ENCODE peak calls at places on chromosomes 12 and 14, in six cellular contexts. One of them, this sample, is unnamed.

GRCh38 chr14:26966942-26967341 is 369.1 kb upstream of the NOVA1 start:
- DNase-seq in ovary: no peak
- DNase-seq in GM23338: peak; percentile 23
- DNase-seq in pancreas: no peak
- DNase-seq in esophagus muscularis mucosa: no peak
- DNase-seq in tibial artery: no peak
- DNase-seq in this sample: peak; percentile 8

GRCh38 chr12:47277972-47278448 is 198.3 kb upstream of the AMIGO2 start:
- DNase-seq in ovary: no peak
- DNase-seq in GM23338: no peak
- DNase-seq in pancreas: no peak
- DNase-seq in esophagus muscularis mucosa: no peak
- DNase-seq in tibial artery: no peak
- DNase-seq in this sample: no peak

GRCh38 chr12:66131067-66131688 is 628 bp upstream of the LLPH start:
- DNase-seq in ovary: no peak
- DNase-seq in GM23338: no peak
- DNase-seq in pancreas: no peak
- DNase-seq in esophagus muscularis mucosa: no peak
- DNase-seq in tibial artery: no peak
- DNase-seq in this sample: no peak

GRCh38 chr12:31317471-31318397 is 8.2 kb downstream of the SINHCAF start:
- DNase-seq in ovary: no peak
- DNase-seq in GM23338: no peak
- DNase-seq in pancreas: no peak
- DNase-seq in esophagus muscularis mucosa: no peak
- DNase-seq in tibial artery: no peak
- DNase-seq in this sample: no peak

GRCh38 chr14:74190910-74191575 is 48.2 kb upstream of the VSX2 start:
- DNase-seq in ovary: no peak
- DNase-seq in GM23338: no peak
- DNase-seq in pancreas: no peak
- DNase-seq in esophagus muscularis mucosa: no peak
- DNase-seq in tibial artery: no peak
- DNase-seq in this sample: no peak

GRCh38 chr12:8065991-8066594 is at the start of gene C3AR1:
- DNase-seq in ovary: no peak
- DNase-seq in GM23338: no peak
- DNase-seq in pancreas: no peak
- DNase-seq in esophagus muscularis mucosa: no peak
- DNase-seq in tibial artery: no peak
- DNase-seq in this sample: no peak

GRCh38 chr12:132054983-132055382 is 89.1 kb downstream of the DDX51 start:
- DNase-seq in ovary: no peak
- DNase-seq in GM23338: no peak
- DNase-seq in pancreas: no peak
- DNase-seq in esophagus muscularis mucosa: no peak
- DNase-seq in tibial artery: no peak
- DNase-seq in this sample: no peak

GRCh38 chr14:105927661-105928060 is 401.3 kb downstream of the TMEM121 start:
- DNase-seq in ovary: no peak
- DNase-seq in GM23338: no peak
- DNase-seq in pancreas: no peak
- DNase-seq in esophagus muscularis mucosa: no peak
- DNase-seq in tibial artery: no peak
- DNase-seq in this sample: no peak

GRCh38 chr12:65525501-65526141 is 247.1 kb downstream of the MSRB3 start:
- DNase-seq in ovary: no peak
- DNase-seq in GM23338: no peak
- DNase-seq in pancreas: no peak
- DNase-seq in esophagus muscularis mucosa: no peak
- DNase-seq in tibial artery: no peak
- DNase-seq in this sample: no peak

GRCh38 chr12:117100251-117100650 is 1.0 kb upstream of the TESC start:
- DNase-seq in ovary: no peak
- DNase-seq in GM23338: peak; percentile 69
- DNase-seq in pancreas: no peak
- DNase-seq in esophagus muscularis mucosa: no peak
- DNase-seq in tibial artery: no peak
- DNase-seq in this sample: peak; percentile 79

GRCh38 chr14:46973295-46973694 is 321.7 kb upstream of the RPL10L start:
- DNase-seq in ovary: no peak
- DNase-seq in GM23338: no peak
- DNase-seq in pancreas: no peak
- DNase-seq in esophagus muscularis mucosa: no peak
- DNase-seq in tibial artery: no peak
- DNase-seq in this sample: no peak

GRCh38 chr14:81400202-81400678 is at the start of gene STON2:
- DNase-seq in ovary: no peak
- DNase-seq in GM23338: no peak
- DNase-seq in pancreas: no peak
- DNase-seq in esophagus muscularis mucosa: peak; percentile 91
- DNase-seq in tibial artery: no peak
- DNase-seq in this sample: no peak

GRCh38 chr14:103398427-103399195 is 13.4 kb downstream of the MARK3 start:
- DNase-seq in ovary: no peak
- DNase-seq in GM23338: no peak
- DNase-seq in pancreas: no peak
- DNase-seq in esophagus muscularis mucosa: no peak
- DNase-seq in tibial artery: no peak
- DNase-seq in this sample: no peak

GRCh38 chr12:7079826-7080125 is 12.5 kb downstream of the C1R start:
- DNase-seq in ovary: no peak
- DNase-seq in GM23338: no peak
- DNase-seq in pancreas: no peak
- DNase-seq in esophagus muscularis mucosa: no peak
- DNase-seq in tibial artery: no peak
- DNase-seq in this sample: no peak

GRCh38 chr12:123571343-123571813 is 13.0 kb upstream of the TMED2 start:
- DNase-seq in ovary: peak; percentile 16
- DNase-seq in GM23338: peak; percentile 77
- DNase-seq in pancreas: no peak
- DNase-seq in esophagus muscularis mucosa: no peak
- DNase-seq in tibial artery: peak; percentile 75
- DNase-seq in this sample: peak; percentile 40

GRCh38 chr14:100608586-100609330 is 21.5 kb upstream of the BEGAIN start:
- DNase-seq in ovary: no peak
- DNase-seq in GM23338: no peak
- DNase-seq in pancreas: no peak
- DNase-seq in esophagus muscularis mucosa: no peak
- DNase-seq in tibial artery: peak; percentile 56
- DNase-seq in this sample: no peak

GRCh38 chr14:95875831-95876768 is 532 bp upstream of the TUNAR start:
- DNase-seq in ovary: no peak
- DNase-seq in GM23338: peak; percentile 82
- DNase-seq in pancreas: no peak
- DNase-seq in esophagus muscularis mucosa: no peak
- DNase-seq in tibial artery: no peak
- DNase-seq in this sample: peak; percentile 97

GRCh38 chr12:13283867-13284266 is 87.3 kb downstream of the EMP1 start:
- DNase-seq in ovary: no peak
- DNase-seq in GM23338: no peak
- DNase-seq in pancreas: no peak
- DNase-seq in esophagus muscularis mucosa: no peak
- DNase-seq in tibial artery: no peak
- DNase-seq in this sample: no peak

GRCh38 chr12:13289644-13290285 is 93.2 kb downstream of the EMP1 start:
- DNase-seq in ovary: no peak
- DNase-seq in GM23338: no peak
- DNase-seq in pancreas: no peak
- DNase-seq in esophagus muscularis mucosa: no peak
- DNase-seq in tibial artery: no peak
- DNase-seq in this sample: no peak

GRCh38 chr12:13293086-13293485 is 96.6 kb downstream of the EMP1 start:
- DNase-seq in ovary: no peak
- DNase-seq in GM23338: no peak
- DNase-seq in pancreas: no peak
- DNase-seq in esophagus muscularis mucosa: no peak
- DNase-seq in tibial artery: no peak
- DNase-seq in this sample: no peak

GRCh38 chr12:13288501-13288900 is 92.0 kb downstream of the EMP1 start:
- DNase-seq in ovary: no peak
- DNase-seq in GM23338: no peak
- DNase-seq in pancreas: no peak
- DNase-seq in esophagus muscularis mucosa: no peak
- DNase-seq in tibial artery: no peak
- DNase-seq in this sample: no peak

GRCh38 chr12:13288937-13289643 is 92.6 kb downstream of the EMP1 start:
- DNase-seq in ovary: no peak
- DNase-seq in GM23338: no peak
- DNase-seq in pancreas: no peak
- DNase-seq in esophagus muscularis mucosa: no peak
- DNase-seq in tibial artery: no peak
- DNase-seq in this sample: no peak
- H3K4me3 ChIP-seq in ovary: no peak overlapping the region
- H3K4me3 ChIP-seq in GM23338: no peak overlapping the region
- H3K4me3 ChIP-seq in pancreas: no peak overlapping the region
- H3K4me3 ChIP-seq in esophagus muscularis mucosa: no peak overlapping the region
- H3K4me3 ChIP-seq in tibial artery: no peak overlapping the region
- H3K4me3 ChIP-seq in this sample: no peak overlapping the region

GRCh38 chr14:21680072-21680471 is 6.5 kb upstream of the OR4E1 start:
- DNase-seq in ovary: no peak
- DNase-seq in GM23338: no peak
- DNase-seq in pancreas: no peak
- DNase-seq in esophagus muscularis mucosa: no peak
- DNase-seq in tibial artery: no peak
- DNase-seq in this sample: no peak

GRCh38 chr14:21672116-21672515 is 1.5 kb downstream of the OR4E1 start:
- DNase-seq in ovary: no peak
- DNase-seq in GM23338: no peak
- DNase-seq in pancreas: no peak
- DNase-seq in esophagus muscularis mucosa: no peak
- DNase-seq in tibial artery: no peak
- DNase-seq in this sample: no peak

GRCh38 chr14:21673718-21674117 is at the start of gene OR4E1:
- DNase-seq in ovary: no peak
- DNase-seq in GM23338: no peak
- DNase-seq in pancreas: no peak
- DNase-seq in esophagus muscularis mucosa: no peak
- DNase-seq in tibial artery: no peak
- DNase-seq in this sample: no peak

GRCh38 chr14:21671371-21671770 is 2.2 kb downstream of the OR4E1 start:
- DNase-seq in ovary: no peak
- DNase-seq in GM23338: no peak
- DNase-seq in pancreas: no peak
- DNase-seq in esophagus muscularis mucosa: no peak
- DNase-seq in tibial artery: no peak
- DNase-seq in this sample: no peak

GRCh38 chr14:21675566-21675965 is 1.9 kb upstream of the OR4E1 start:
- DNase-seq in ovary: no peak
- DNase-seq in GM23338: no peak
- DNase-seq in pancreas: no peak
- DNase-seq in esophagus muscularis mucosa: no peak
- DNase-seq in tibial artery: no peak
- DNase-seq in this sample: no peak
- H3K27me3 ChIP-seq in ovary: no peaks in the 10 kb centered on the region
- H3K27me3 ChIP-seq in GM23338: no peaks in the 10 kb centered on the region
- H3K27me3 ChIP-seq in pancreas: no peaks in the 10 kb centered on the region
- H3K27me3 ChIP-seq in esophagus muscularis mucosa: no peaks in the 10 kb centered on the region
- H3K27me3 ChIP-seq in tibial artery: no peaks in the 10 kb centered on the region
- H3K27me3 ChIP-seq in this sample: no peaks in the 10 kb centered on the region

DNA sequence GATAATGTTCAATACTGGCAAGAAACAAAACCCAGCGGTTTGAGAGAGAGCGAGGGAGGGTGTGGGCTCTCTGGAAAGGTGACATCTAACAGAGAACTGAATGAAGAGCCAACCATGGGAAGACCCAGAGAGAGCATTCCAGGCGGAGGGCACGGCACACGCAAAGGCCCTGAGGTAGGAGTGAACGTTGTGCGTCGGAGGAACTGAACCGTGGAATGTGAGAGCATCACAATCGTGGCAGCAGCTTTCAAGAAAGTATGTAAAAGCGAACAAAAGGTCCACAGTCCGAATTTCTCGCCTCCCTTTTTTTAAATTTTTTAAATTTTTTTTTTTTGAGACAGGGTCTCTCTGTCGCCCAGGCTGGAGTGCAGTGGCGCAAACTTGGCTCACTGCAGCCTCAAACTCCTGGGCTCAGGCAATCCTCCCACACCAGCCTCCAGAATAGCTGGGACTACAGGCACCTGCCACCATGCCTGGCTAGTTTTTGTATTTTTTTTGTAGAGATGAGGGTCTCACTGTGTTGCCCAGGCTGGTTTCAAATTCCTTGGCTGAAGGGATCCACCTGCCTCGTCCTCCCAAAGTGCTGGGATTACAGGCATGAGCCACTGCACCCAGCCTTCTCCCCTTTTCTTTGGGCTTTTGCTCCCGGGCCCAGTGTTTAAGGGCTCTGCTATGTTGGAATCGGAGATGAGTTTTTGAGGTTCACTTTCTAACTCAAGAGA is 15.3 kb upstream of the SCARB1 start:
- DNase-seq in ovary: no peak
- DNase-seq in GM23338: no peak
- DNase-seq in pancreas: no peak
- DNase-seq in esophagus muscularis mucosa: no peak
- DNase-seq in tibial artery: no peak
- DNase-seq in this sample: no peak
- H3K36me3 ChIP-seq in ovary: no peaks in the 10 kb centered on the region
- H3K36me3 ChIP-seq in GM23338: no peaks in the 10 kb centered on the region
- H3K36me3 ChIP-seq in pancreas: no peaks in the 10 kb centered on the region
- H3K36me3 ChIP-seq in esophagus muscularis mucosa: no peaks in the 10 kb centered on the region
- H3K36me3 ChIP-seq in tibial artery: no peaks in the 10 kb centered on the region
- H3K36me3 ChIP-seq in this sample: no peaks in the 10 kb centered on the region

GRCh38 chr12:28057856-28058615 is 85.5 kb upstream of the PTHLH start:
- DNase-seq in ovary: no peak
- DNase-seq in GM23338: no peak
- DNase-seq in pancreas: no peak
- DNase-seq in esophagus muscularis mucosa: no peak
- DNase-seq in tibial artery: no peak
- DNase-seq in this sample: no peak

GRCh38 chr12:28059220-28059619 is 86.7 kb upstream of the PTHLH start:
- DNase-seq in ovary: no peak
- DNase-seq in GM23338: no peak
- DNase-seq in pancreas: no peak
- DNase-seq in esophagus muscularis mucosa: no peak
- DNase-seq in tibial artery: no peak
- DNase-seq in this sample: no peak

GRCh38 chr12:28063355-28063885 is 90.9 kb upstream of the PTHLH start:
- DNase-seq in ovary: no peak
- DNase-seq in GM23338: no peak
- DNase-seq in pancreas: no peak
- DNase-seq in esophagus muscularis mucosa: no peak
- DNase-seq in tibial artery: no peak
- DNase-seq in this sample: no peak

GRCh38 chr12:28059678-28060077 is 87.1 kb upstream of the PTHLH start:
- DNase-seq in ovary: no peak
- DNase-seq in GM23338: no peak
- DNase-seq in pancreas: no peak
- DNase-seq in esophagus muscularis mucosa: no peak
- DNase-seq in tibial artery: no peak
- DNase-seq in this sample: no peak

DNA sequence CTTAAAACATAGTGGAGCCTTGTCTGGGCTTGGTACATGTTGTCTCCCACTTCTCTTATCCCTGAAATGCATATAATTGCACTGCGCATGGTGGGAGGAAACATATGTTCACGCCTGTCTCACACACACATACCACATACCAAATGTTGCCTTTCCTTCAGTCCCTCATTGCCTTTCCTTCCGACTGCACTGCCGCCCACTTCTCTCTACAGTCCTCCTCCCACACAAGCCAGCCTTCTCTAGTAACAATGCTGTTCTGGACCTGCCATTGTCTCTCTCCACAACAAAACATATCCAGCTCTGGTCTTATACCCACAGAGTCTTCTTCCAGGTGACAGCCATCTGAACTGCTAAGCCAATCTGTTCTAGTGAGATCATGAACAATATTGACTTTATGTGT is 88.4 kb upstream of the PTHLH start:
- DNase-seq in ovary: no peak
- DNase-seq in GM23338: no peak
- DNase-seq in pancreas: no peak
- DNase-seq in esophagus muscularis mucosa: no peak
- DNase-seq in tibial artery: no peak
- DNase-seq in this sample: no peak
- H3K4me3 ChIP-seq in ovary: no peak overlapping the region
- H3K4me3 ChIP-seq in GM23338: no peak overlapping the region
- H3K4me3 ChIP-seq in pancreas: no peak overlapping the region
- H3K4me3 ChIP-seq in esophagus muscularis mucosa: no peak overlapping the region
- H3K4me3 ChIP-seq in tibial artery: no peak overlapping the region
- H3K4me3 ChIP-seq in this sample: no peak overlapping the region

This sample was measured in H7.